ENCODE peak calls at places on chromosomes 16 and 17, in four cellular contexts. One of them, this sample, is unnamed. For H3K9me3, the result is how much of the 10 kb centered on the place peaks cover.

GRCh38 chr17:73249700-73250099 is 12.0 kb downstream of the CPSF4L start:
- DNase-seq in upper lobe of right lung: no peak
- DNase-seq in stomach: no peak
- DNase-seq in body of pancreas: no peak
- DNase-seq in this sample: no peak

GRCh38 chr16:30108059-30108855 is 5.1 kb downstream of the GDPD3 start:
- DNase-seq in body of pancreas: no peak
- DNase-seq in stomach: no peak
- DNase-seq in upper lobe of right lung: peak
- DNase-seq in this sample: no peak

GRCh38 chr17:42814633-42815399 is 9.3 kb downstream of the BECN1 start:
- DNase-seq in body of pancreas: no peak
- DNase-seq in stomach: no peak
- DNase-seq in upper lobe of right lung: no peak
- DNase-seq in this sample: no peak

GRCh38 chr16:53664724-53665345 is 38.8 kb downstream of the RPGRIP1L start:
- DNase-seq in upper lobe of right lung: no peak
- DNase-seq in body of pancreas: peak
- DNase-seq in stomach: no peak
- DNase-seq in this sample: no peak

GRCh38 chr16:5010576-5011329 is 23.0 kb downstream of the NAGPA start:
- DNase-seq in upper lobe of right lung: no peak
- DNase-seq in body of pancreas: no peak
- DNase-seq in stomach: no peak
- DNase-seq in this sample: no peak

GRCh38 chr16:735982-736453 is 4.8 kb downstream of the CIAO3 start:
- DNase-seq in body of pancreas: no peak
- DNase-seq in stomach: no peak
- DNase-seq in upper lobe of right lung: no peak
- DNase-seq in this sample: no peak

GRCh38 chr16:9058211-9058610 is 33.2 kb upstream of the HAPSTR1 start:
- DNase-seq in stomach: no peak
- DNase-seq in upper lobe of right lung: no peak
- DNase-seq in body of pancreas: peak
- DNase-seq in this sample: no peak

GRCh38 chr17:48625502-48626201 is 506 bp downstream of the HOXB9 start:
- DNase-seq in stomach: peak
- DNase-seq in upper lobe of right lung: no peak
- DNase-seq in body of pancreas: peak
- DNase-seq in this sample: no peak

GRCh38 chr16:31453255-31454204 is 5.8 kb upstream of the ARMC5 start:
- DNase-seq in upper lobe of right lung: peak
- DNase-seq in stomach: no peak
- DNase-seq in body of pancreas: no peak
- DNase-seq in this sample: no peak
- TF ChIP-seq CTCF in upper lobe of right lung: no peak
- TF ChIP-seq CTCF in stomach: no peak
- TF ChIP-seq CTCF in body of pancreas: no peak
- TF ChIP-seq CTCF in this sample: no peak

GRCh38 chr16:35249051-35249450 is 1789.6 kb downstream of the TP53TG3F start:
- DNase-seq in stomach: no peak
- DNase-seq in upper lobe of right lung: no peak
- DNase-seq in body of pancreas: no peak
- DNase-seq in this sample: no peak
- H3K9me3 ChIP-seq in stomach: under half
- H3K9me3 ChIP-seq in upper lobe of right lung: under half
- H3K9me3 ChIP-seq in body of pancreas: under half
- H3K9me3 ChIP-seq in this sample: under half

DNA sequence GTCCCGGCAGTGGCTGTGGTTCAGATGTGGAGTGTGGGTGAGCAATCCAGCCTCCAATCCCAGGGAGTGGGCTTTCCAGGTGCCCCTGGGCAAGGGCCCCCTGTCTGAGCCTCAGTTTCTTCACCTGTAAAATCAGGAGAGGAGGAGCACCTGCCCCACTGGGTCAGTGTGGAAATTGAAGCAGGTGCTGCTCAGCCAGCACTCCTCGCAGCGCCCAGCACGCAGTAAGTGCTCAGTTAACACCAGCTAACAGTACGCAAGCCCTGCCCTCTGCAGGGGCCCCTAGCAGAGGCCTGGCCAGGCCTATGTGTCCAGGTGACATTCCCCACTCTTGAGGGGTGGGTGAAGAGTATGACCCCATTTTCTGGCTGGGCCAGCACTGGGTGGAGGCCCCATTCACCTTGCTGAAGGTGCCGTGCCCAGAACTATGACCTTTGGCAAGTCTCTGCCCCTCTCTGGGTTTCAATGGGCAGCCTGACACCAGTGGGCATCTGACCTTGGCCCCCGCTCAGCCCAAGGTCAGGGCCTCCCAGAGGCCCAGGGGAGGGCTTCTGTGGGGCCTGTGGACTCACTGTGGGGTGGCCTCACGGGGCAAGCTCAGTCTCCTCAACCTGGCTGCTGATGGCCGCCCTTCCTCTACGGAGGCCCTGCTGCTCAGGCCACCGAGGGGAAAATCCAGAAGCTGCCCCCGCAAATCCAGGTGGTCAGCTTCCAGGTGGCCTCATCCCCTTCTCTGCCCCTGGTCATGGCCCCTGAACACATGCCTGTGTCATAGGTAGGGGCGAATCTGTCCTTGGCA is 2.5 kb downstream of the MTSS2 start:
- DNase-seq in stomach: no peak
- DNase-seq in body of pancreas: no peak
- DNase-seq in upper lobe of right lung: no peak
- DNase-seq in this sample: peak
- TF ChIP-seq CTCF in stomach: no peak
- TF ChIP-seq CTCF in body of pancreas: no peak
- TF ChIP-seq CTCF in upper lobe of right lung: no peak
- TF ChIP-seq CTCF in this sample: no peak

GRCh38 chr17:27413792-27414191 is 42.5 kb upstream of the KSR1 start:
- DNase-seq in body of pancreas: no peak
- DNase-seq in stomach: no peak
- DNase-seq in upper lobe of right lung: no peak
- DNase-seq in this sample: no peak
- H3K9me3 ChIP-seq in body of pancreas: under half
- H3K9me3 ChIP-seq in stomach: under half
- H3K9me3 ChIP-seq in upper lobe of right lung: under half
- H3K9me3 ChIP-seq in this sample: under half

GRCh38 chr17:35174835-35175334 is 19.3 kb downstream of the SLC35G3 start:
- DNase-seq in stomach: no peak
- DNase-seq in body of pancreas: no peak
- DNase-seq in upper lobe of right lung: no peak
- DNase-seq in this sample: no peak

GRCh38 chr17:35171834-35172233 is 22.4 kb downstream of the SLC35G3 start:
- DNase-seq in stomach: no peak
- DNase-seq in body of pancreas: no peak
- DNase-seq in upper lobe of right lung: no peak
- DNase-seq in this sample: no peak

GRCh38 chr17:35169964-35170363 is 22.3 kb downstream of the UNC45B start:
- DNase-seq in upper lobe of right lung: no peak
- DNase-seq in stomach: no peak
- DNase-seq in body of pancreas: no peak
- DNase-seq in this sample: no peak

GRCh38 chr17:35167666-35168065 is 20.0 kb downstream of the UNC45B start:
- DNase-seq in body of pancreas: no peak
- DNase-seq in stomach: no peak
- DNase-seq in upper lobe of right lung: no peak
- DNase-seq in this sample: no peak

GRCh38 chr17:35170968-35171771 is 23.0 kb downstream of the SLC35G3 start:
- DNase-seq in body of pancreas: no peak
- DNase-seq in stomach: no peak
- DNase-seq in upper lobe of right lung: no peak
- DNase-seq in this sample: no peak
- TF ChIP-seq CTCF in body of pancreas: peak
- TF ChIP-seq CTCF in stomach: no peak
- TF ChIP-seq CTCF in upper lobe of right lung: peak
- TF ChIP-seq CTCF in this sample: no peak

GRCh38 chr17:27079660-27080059 is 214.3 kb upstream of the WSB1 start:
- DNase-seq in stomach: no peak
- DNase-seq in upper lobe of right lung: no peak
- DNase-seq in body of pancreas: no peak
- DNase-seq in this sample: no peak
- H3K9me3 ChIP-seq in stomach: under half
- H3K9me3 ChIP-seq in upper lobe of right lung: under half
- H3K9me3 ChIP-seq in body of pancreas: under half
- H3K9me3 ChIP-seq in this sample: under half

GRCh38 chr16:86876499-86876898 is 298.1 kb downstream of the FOXL1 start:
- DNase-seq in body of pancreas: no peak
- DNase-seq in upper lobe of right lung: no peak
- DNase-seq in stomach: no peak
- DNase-seq in this sample: no peak

GRCh38 chr16:86872126-86872525 is 293.8 kb downstream of the FOXL1 start:
- DNase-seq in body of pancreas: no peak
- DNase-seq in stomach: no peak
- DNase-seq in upper lobe of right lung: no peak
- DNase-seq in this sample: no peak

GRCh38 chr16:86877108-86877507 is 298.8 kb downstream of the FOXL1 start:
- DNase-seq in body of pancreas: no peak
- DNase-seq in upper lobe of right lung: no peak
- DNase-seq in stomach: no peak
- DNase-seq in this sample: no peak

GRCh38 chr16:86872833-86873232 is 294.5 kb downstream of the FOXL1 start:
- DNase-seq in body of pancreas: no peak
- DNase-seq in upper lobe of right lung: no peak
- DNase-seq in stomach: no peak
- DNase-seq in this sample: no peak

DNA sequence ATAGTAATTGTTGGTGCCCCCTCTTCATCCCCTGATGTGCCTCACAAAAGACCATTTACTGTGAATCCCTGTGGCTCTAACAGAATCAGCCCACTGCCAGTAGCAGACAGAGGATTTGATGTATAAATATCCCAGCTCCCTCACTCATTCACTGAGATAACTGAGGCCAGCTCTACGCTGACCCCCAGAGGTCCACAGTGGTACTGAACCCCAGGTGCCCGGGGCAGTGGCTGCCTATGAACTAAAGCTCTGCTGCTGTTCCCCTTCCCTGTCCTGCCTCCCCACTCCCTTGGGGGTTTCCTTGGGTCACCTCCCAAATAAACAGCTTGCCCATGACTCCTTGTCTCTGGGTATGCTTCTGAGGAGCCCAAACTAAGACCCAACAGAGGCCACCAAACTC is 295.8 kb downstream of the FOXL1 start:
- DNase-seq in stomach: no peak
- DNase-seq in upper lobe of right lung: no peak
- DNase-seq in body of pancreas: no peak
- DNase-seq in this sample: no peak
- TF ChIP-seq CTCF in stomach: no peak
- TF ChIP-seq CTCF in upper lobe of right lung: peak
- TF ChIP-seq CTCF in body of pancreas: no peak
- TF ChIP-seq CTCF in this sample: peak

DNA sequence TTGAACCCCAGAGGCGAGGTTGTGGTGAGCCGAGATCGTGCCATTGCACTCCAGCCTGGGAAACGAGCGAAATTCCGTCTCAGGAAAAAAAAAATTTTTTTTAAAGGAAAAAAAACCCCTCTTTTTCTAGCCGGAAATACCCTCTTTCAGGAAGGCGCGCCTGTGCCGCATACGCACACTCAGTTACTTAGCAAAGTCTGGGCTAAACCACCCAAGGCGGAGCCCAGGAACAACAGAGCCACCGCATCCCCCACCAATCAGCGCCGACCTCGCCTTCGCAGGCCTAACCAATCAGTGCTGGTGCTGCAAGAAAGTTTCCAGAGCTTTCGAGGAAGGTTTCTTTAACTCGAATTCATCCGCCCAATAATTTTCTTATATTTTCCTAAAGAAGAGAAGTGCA is 510.4 kb downstream of the KCNJ18 start:
- DNase-seq in upper lobe of right lung: peak
- DNase-seq in stomach: no peak
- DNase-seq in body of pancreas: no peak
- DNase-seq in this sample: no peak
- H3K9me3 ChIP-seq in upper lobe of right lung: under half
- H3K9me3 ChIP-seq in stomach: half or more
- H3K9me3 ChIP-seq in body of pancreas: under half
- H3K9me3 ChIP-seq in this sample: under half

DNA sequence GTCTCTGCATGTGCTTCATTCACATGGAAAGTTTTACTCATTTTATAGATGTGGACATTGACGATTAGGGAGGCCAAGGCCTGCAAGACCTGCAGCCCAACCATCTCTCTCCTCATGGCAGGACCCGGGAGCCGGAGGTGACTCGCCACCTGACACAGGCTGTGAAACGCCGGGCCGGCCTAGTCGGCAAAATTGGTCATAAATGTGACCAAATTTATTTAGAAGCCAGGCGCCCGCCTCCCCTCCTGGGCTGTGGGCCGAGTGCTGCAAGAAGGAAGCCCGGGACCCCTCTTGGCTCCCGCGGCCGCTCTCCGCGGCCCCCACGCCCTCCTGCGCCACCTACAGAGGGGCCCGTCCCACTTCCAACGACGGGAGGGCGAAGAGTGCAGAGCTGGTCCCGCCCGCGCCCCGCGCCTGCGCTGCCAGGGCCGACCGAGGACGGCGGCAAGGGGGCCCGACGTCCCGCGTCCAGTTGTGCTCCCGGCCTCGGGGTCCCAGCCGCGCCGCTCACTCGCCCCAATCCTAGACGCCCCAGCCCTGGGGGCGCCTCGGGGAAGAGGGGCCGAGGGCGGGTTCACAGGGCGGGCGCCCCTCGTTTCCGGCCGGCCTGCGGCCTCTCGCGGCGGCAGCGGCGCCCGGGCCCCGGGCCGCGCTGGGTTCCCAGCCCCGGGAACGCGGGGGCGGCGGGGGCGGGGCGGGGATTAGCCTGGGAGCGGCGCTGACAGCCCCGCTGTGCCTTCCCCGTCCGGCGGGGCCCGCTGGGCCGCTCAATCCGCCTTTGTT is 47.5 kb downstream of the WNT3 start:
- DNase-seq in stomach: peak
- DNase-seq in body of pancreas: peak
- DNase-seq in upper lobe of right lung: peak
- DNase-seq in this sample: no peak
- TF ChIP-seq CTCF in stomach: no peak
- TF ChIP-seq CTCF in body of pancreas: no peak
- TF ChIP-seq CTCF in upper lobe of right lung: no peak
- TF ChIP-seq CTCF in this sample: no peak